ENCODE peak calls at places on chromosomes 6 and 20, in four cellular contexts. One of them, this sample, is unnamed. For H3K27me3 and H3K9me3, the result is how much of the 10 kb centered on the place peaks cover.

GRCh38 chr20:3106658-3107463 is 22.3 kb upstream of the AVP start:
- DNase-seq in GM12878: no peak
- DNase-seq in HepG2: peak
- DNase-seq in H1: no peak
- DNase-seq in this sample: no peak

GRCh38 chr20:21505810-21506530 is 7.9 kb downstream of the NKX2-2 start:
- DNase-seq in GM12878: no peak
- DNase-seq in HepG2: no peak
- DNase-seq in H1: no peak
- DNase-seq in this sample: no peak

GRCh38 chr6:23659125-23659524 is 466.9 kb upstream of the NRSN1 start:
- DNase-seq in GM12878: no peak
- DNase-seq in HepG2: peak
- DNase-seq in H1: peak
- DNase-seq in this sample: peak

GRCh38 chr20:15012551-15012950 is 675.1 kb upstream of the FLRT3 start:
- DNase-seq in GM12878: no peak
- DNase-seq in HepG2: no peak
- DNase-seq in H1: no peak
- DNase-seq in this sample: no peak

GRCh38 chr20:56752274-56752673 is 123.2 kb downstream of the TFAP2C start:
- DNase-seq in GM12878: no peak
- DNase-seq in HepG2: no peak
- DNase-seq in H1: no peak
- DNase-seq in this sample: no peak

GRCh38 chr6:168190646-168191443 is 111.8 kb upstream of the FRMD1 start:
- DNase-seq in GM12878: no peak
- DNase-seq in HepG2: no peak
- DNase-seq in H1: no peak
- DNase-seq in this sample: no peak

GRCh38 chr6:160455484-160456213 is 107.5 kb downstream of the SLC22A3 start:
- DNase-seq in GM12878: peak
- DNase-seq in HepG2: peak
- DNase-seq in H1: peak
- DNase-seq in this sample: peak

GRCh38 chr6:83464741-83465140 is 33.9 kb upstream of the ME1 start:
- DNase-seq in GM12878: no peak
- DNase-seq in HepG2: peak
- DNase-seq in H1: no peak
- DNase-seq in this sample: no peak

GRCh38 chr6:162264581-162264980 is 463.0 kb downstream of the PRKN start:
- DNase-seq in GM12878: no peak
- DNase-seq in HepG2: no peak
- DNase-seq in H1: no peak
- DNase-seq in this sample: no peak

GRCh38 chr6:31332637-31333602 is 24.1 kb downstream of the HLA-B start:
- DNase-seq in GM12878: no peak
- DNase-seq in HepG2: no peak
- DNase-seq in H1: no peak
- DNase-seq in this sample: no peak

GRCh38 chr20:2610941-2611720 is 41.3 kb upstream of the NOP56 start:
- DNase-seq in GM12878: no peak
- DNase-seq in HepG2: no peak
- DNase-seq in H1: no peak
- DNase-seq in this sample: no peak

GRCh38 chr6:165658395-165659058 is 4.5 kb downstream of the PDE10A start:
- DNase-seq in GM12878: no peak
- DNase-seq in HepG2: no peak
- DNase-seq in H1: no peak
- DNase-seq in this sample: no peak

GRCh38 chr6:8335896-8336295 is 99.4 kb downstream of the SLC35B3 start:
- DNase-seq in GM12878: no peak
- DNase-seq in HepG2: no peak
- DNase-seq in H1: no peak
- DNase-seq in this sample: no peak
- TF ChIP-seq SUZ12 in GM12878: no peak
- TF ChIP-seq SUZ12 in HepG2: no peak
- TF ChIP-seq SUZ12 in H1: no peak
- TF ChIP-seq SUZ12 in this sample: no peak

DNA sequence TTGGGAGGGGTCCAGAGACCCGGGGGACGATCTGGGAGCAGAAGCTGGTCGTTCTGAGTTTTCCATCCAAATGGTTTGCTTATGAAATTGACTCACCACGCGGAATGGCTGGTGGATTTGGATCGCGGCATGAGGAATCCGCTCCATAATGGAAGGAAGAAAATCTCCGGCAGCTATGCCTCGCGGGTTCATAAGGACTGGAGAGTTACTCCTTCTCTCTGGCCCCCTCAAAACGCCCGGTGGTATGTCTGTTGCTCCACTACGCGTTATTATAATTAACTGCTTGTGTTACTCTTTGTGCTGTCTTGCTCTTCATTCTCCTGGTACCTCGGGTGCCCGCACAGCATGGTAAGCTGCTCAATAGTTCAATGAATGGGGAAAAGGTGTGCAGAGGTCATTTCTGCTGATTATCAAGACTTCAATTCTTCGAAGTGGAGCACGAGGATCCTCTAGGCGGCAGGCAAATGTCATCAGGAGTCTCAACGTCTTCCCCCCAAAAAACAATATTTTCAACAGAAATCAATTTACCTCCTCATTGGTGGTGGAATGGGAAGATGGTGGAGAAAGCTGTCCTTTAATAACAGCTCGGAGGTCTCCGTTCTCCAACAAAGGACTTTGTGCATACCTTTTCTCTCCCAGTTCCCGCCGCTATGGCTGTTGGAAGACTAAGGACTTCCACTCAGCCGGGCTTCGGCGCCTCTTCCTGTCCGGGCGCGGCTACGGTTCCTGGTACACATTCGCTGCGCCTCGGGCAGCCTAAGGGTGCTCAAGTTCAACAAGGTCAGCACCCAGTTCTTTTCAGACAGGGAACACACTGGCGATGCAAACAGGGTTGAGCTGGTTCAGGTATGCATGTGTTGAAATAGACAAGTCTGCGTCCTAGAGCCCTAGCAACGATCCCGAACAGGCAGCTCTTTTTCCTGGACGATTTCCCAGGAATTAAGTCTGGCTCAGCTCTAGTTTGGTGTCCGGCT is 9.2 kb upstream of the PRSS16 start:
- DNase-seq in GM12878: no peak
- DNase-seq in HepG2: no peak
- DNase-seq in H1: no peak
- DNase-seq in this sample: no peak
- H3K27me3 ChIP-seq in GM12878: under half
- H3K27me3 ChIP-seq in HepG2: under half
- H3K27me3 ChIP-seq in H1: under half
- H3K27me3 ChIP-seq in this sample: under half

DNA sequence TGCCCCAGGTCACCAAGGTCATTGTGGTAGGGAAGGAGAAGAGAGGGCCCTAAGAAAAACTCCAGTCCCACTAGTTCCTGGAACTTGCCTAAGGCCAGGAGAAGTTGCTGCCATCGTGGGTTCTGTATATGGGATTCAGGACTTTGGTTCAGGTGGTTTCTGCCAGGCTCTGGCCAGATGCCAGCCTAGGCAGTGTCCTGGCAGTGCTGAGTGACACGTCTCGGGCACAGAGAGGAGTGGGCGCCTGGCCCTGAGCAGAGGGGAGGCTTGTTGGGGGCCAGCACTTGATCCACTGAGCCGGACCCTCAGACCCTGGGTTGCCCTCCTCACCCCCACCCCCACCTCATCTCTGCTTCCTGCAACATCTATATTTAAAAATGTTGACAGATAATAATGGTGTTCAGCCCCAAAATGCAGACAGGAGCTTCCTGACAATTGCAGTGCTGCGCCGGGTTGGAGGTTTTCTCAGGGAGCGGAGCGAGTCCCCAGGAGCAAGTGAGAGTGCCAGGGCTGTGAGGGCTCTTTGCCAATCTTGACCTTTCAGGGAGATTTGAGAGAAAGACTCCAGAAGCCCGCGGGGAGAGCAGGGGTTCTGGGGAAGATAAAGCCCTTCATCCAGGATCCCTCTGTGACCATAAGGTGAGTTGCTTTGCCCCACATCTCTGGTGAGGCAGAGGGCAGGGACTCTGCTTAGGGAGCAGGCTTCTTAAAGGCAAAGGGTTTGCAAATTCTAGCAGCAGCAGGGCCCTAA is 72.0 kb downstream of the PHACTR3 start:
- DNase-seq in GM12878: no peak
- DNase-seq in HepG2: no peak
- DNase-seq in H1: no peak
- DNase-seq in this sample: no peak
- H3K9me3 ChIP-seq in GM12878: under half
- H3K9me3 ChIP-seq in HepG2: under half
- H3K9me3 ChIP-seq in H1: half or more
- H3K9me3 ChIP-seq in this sample: under half

DNA sequence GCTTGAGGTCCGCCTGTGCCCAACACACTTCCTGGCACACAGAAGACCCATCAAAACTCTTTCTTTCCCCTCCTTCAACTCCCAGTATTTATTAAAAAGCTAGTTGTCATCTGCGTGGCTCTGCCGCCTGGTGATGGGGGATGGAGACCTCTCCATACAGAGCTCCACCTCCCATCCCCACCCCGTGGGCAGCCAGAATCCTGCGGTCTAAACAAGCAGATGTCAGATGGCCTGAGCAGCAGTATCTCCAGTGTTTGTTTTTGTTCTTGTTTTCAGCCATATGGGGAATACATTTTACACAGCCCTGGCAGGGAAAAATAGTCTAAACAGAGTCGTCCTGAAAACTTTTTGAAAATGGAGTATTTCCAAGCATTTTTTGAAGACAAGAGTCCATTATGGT is 91.3 kb downstream of the TCP11 start:
- DNase-seq in GM12878: no peak
- DNase-seq in HepG2: no peak
- DNase-seq in H1: no peak
- DNase-seq in this sample: no peak
- TF ChIP-seq SUZ12 in GM12878: no peak
- TF ChIP-seq SUZ12 in HepG2: no peak
- TF ChIP-seq SUZ12 in H1: no peak
- TF ChIP-seq SUZ12 in this sample: no peak

This sample was measured in NT2/D1.